ENCODE peak calls at places on chromosomes 12 and 14, in eight cellular contexts. P, W, N, E, H, C, V and B are unnamed samples.
A peak's percentile ranks its signal among the peaks of the same experiment; 100 is the strongest.

GRCh38 chr12:18415227-18415626 is 153.9 kb downstream of the PIK3C2G start:
- DNase-seq in P (no peak), W (no peak), N (no peak), E (no peak), H (no peak), C (no peak), V (no peak), B (no peak)

GRCh38 chr12:68622250-68622649 is 11.6 kb downstream of the RAP1B start:
- DNase-seq in P (no peak), W (no peak), N (no peak), E (no peak), H (no peak), C (no peak), V (no peak), B (no peak)

GRCh38 chr12:107318804-107319535 is 225.6 kb upstream of the CRY1 start:
- DNase-seq in P (no peak), W (peak; percentile 25), N (no peak), E (peak; percentile 80), H (no peak), C (no peak), V (peak; percentile 41), B (no peak)

GRCh38 chr12:26721800-26722199 is 111.2 kb downstream of the ITPR2 start:
- DNase-seq in P (no peak), W (no peak), N (no peak), E (no peak), H (no peak), C (no peak), V (no peak), B (no peak)

GRCh38 chr14:27387458-27387857 is 789.6 kb upstream of the NOVA1 start:
- DNase-seq in P (no peak), W (no peak), N (no peak), E (no peak), H (no peak), C (no peak), V (no peak), B (no peak)

GRCh38 chr14:58557242-58557641 is 80.5 kb upstream of the DACT1 start:
- DNase-seq in P (no peak), W (no peak), N (no peak), E (no peak), H (no peak), C (no peak), V (no peak), B (no peak)

GRCh38 chr14:71237556-71237955 is 330.3 kb downstream of the PCNX1 start:
- DNase-seq in P (no peak), W (no peak), N (no peak), E (no peak), H (no peak), C (no peak), V (no peak), B (no peak)

GRCh38 chr12:94615284-94616216 is 34.8 kb downstream of the TMCC3 start:
- DNase-seq in P (peak; percentile 6), W (no peak), N (no peak), E (no peak), H (no peak), C (peak; percentile 62), V (no peak), B (no peak)

GRCh38 chr14:77918448-77918847 is 118.5 kb downstream of the ADCK1 start:
- DNase-seq in P (no peak), W (no peak), N (peak; percentile 41), E (no peak), H (no peak), C (no peak), V (no peak), B (no peak)

GRCh38 chr14:24113801-24114535 is 609 bp upstream of the DCAF11 start:
- DNase-seq in P (peak; percentile 59), W (peak; percentile 63), N (peak; percentile 96), E (peak; percentile 96), H (peak; percentile 85), C (peak; percentile 92), V (peak; percentile 95), B (peak; percentile 54)

GRCh38 chr14:95431199-95432145 is 85.0 kb downstream of the SYNE3 start:
- DNase-seq in P (no peak), W (no peak), N (no peak), E (no peak), H (no peak), C (peak; percentile 31), V (peak; percentile 41), B (no peak)

GRCh38 chr12:2052861-2053674 is at the start of gene CACNA1C:
- DNase-seq in P (no peak), W (peak; percentile 27), N (no peak), E (no peak), H (no peak), C (peak; percentile 50), V (peak; percentile 67), B (no peak)

GRCh38 chr12:105226219-105226618 is 9.8 kb downstream of the APPL2 start:
- DNase-seq in P (peak; percentile 83), W (no peak), N (peak; percentile 13), E (peak; percentile 88), H (peak; percentile 41), C (peak; percentile 84), V (no peak), B (peak; percentile 69)

GRCh38 chr12:67816269-67816668 is 167.7 kb downstream of the DYRK2 start:
- DNase-seq in P (no peak), W (no peak), N (no peak), E (no peak), H (no peak), C (no peak), V (no peak), B (no peak)

GRCh38 chr12:46468159-46468558 is 95.6 kb upstream of the SLC38A2 start:
- DNase-seq in P (no peak), W (no peak), N (no peak), E (no peak), H (no peak), C (no peak), V (no peak), B (no peak)

GRCh38 chr12:122947352-122947792 is 18.9 kb downstream of the ABCB9 start:
- DNase-seq in P (no peak), W (no peak), N (no peak), E (no peak), H (no peak), C (no peak), V (peak; percentile 39), B (no peak)

GRCh38 chr14:69242311-69243224 is 17.4 kb upstream of the GALNT16 start:
- DNase-seq in P (peak; percentile 39), W (peak; percentile 36), N (peak; percentile 66), E (no peak), H (peak; percentile 15), C (peak; percentile 68), V (peak; percentile 59), B (peak; percentile 50)

GRCh38 chr14:79543966-79544365 is 667.3 kb downstream of the DIO2 start:
- DNase-seq in P (no peak), W (no peak), N (no peak), E (no peak), H (no peak), C (no peak), V (peak; percentile 22), B (peak; percentile 57)

GRCh38 chr12:16607895-16608294 is 1.9 kb upstream of the LMO3 start:
- DNase-seq in P (no peak), W (no peak), N (no peak), E (no peak), H (no peak), C (no peak), V (no peak), B (no peak)

GRCh38 chr12:3550839-3551238 is 59.8 kb downstream of the PRMT8 start:
- DNase-seq in P (no peak), W (no peak), N (no peak), E (no peak), H (no peak), C (no peak), V (no peak), B (no peak)